ENCODE peak calls at places on chromosomes 5 and 9, in ten cellular contexts. N is DND-41, X is epithelial cell of esophagus, R is fibroblast of pulmonary artery, E is tibial artery, O is AG09309, L is retinal pigment epithelial cell, T is HL-60, Y is HepG2, U is brain microvascular endothelial cell. I is an unnamed sample.

GRCh38 chr5:141878186-141878770 is at the start of gene PCDH1:
- DNase-seq in L (no peak), Y (no peak), E (no peak), N (no peak), U (no peak), X (peak; percentile 55), T (no peak), O (no peak), R (peak; percentile 27), I (no peak)

GRCh38 chr5:33370135-33370472 is 70.7 kb upstream of the TARS1 start:
- DNase-seq in L (peak; percentile 89), U (peak; percentile 94), T (no peak), X (peak; percentile 53), E (no peak), N (no peak), Y (no peak), O (peak; percentile 94), R (peak; percentile 97), I (peak; percentile 93)

GRCh38 chr9:109355564-109356297 is 34.9 kb upstream of the EPB41L4B start:
- DNase-seq in R (no peak), X (peak; percentile 27), T (no peak), U (no peak), Y (no peak), O (no peak), L (no peak), E (no peak), N (no peak), I (no peak)

GRCh38 chr9:137459147-137459600 is at the start of gene NSMF:
- DNase-seq in N (no peak), R (peak; percentile 90), E (peak; percentile 93), U (peak; percentile 72), Y (peak; percentile 77), O (no peak), L (no peak), X (peak; percentile 90), T (peak; percentile 78), I (no peak)

GRCh38 chr9:94639996-94640376 is 668 bp upstream of the FBP1 start:
- DNase-seq in E (no peak), L (no peak), R (no peak), U (no peak), X (no peak), Y (no peak), O (no peak), T (no peak), N (no peak), I (no peak)

GRCh38 chr5:98940586-98940985 is 11.8 kb upstream of the CHD1 start:
- DNase-seq in X (no peak), U (no peak), O (no peak), T (no peak), N (no peak), Y (no peak), L (no peak), E (no peak), R (peak; percentile 57), I (no peak)

GRCh38 chr5:104431946-104432345 is 869.4 kb upstream of the NUDT12 start:
- DNase-seq in N (no peak), E (no peak), X (no peak), U (no peak), L (no peak), R (no peak), Y (no peak), T (no peak), O (no peak), I (no peak)

GRCh38 chr5:51230336-51230735 is 152.9 kb upstream of the ISL1 start:
- DNase-seq in X (no peak), E (no peak), R (no peak), N (no peak), L (no peak), U (no peak), T (no peak), O (no peak), Y (no peak), I (no peak)

GRCh38 chr9:133583586-133583985 is 25.6 kb downstream of the FAM163B start:
- DNase-seq in X (no peak), O (no peak), Y (no peak), R (no peak), L (no peak), U (no peak), N (no peak), E (no peak), T (no peak), I (no peak)

GRCh38 chr5:79056847-79057246 is 12.6 kb downstream of the DMGDH start:
- DNase-seq in U (no peak), R (no peak), O (no peak), X (no peak), E (no peak), Y (no peak), N (no peak), T (no peak), L (no peak), I (no peak)

GRCh38 chr5:38381361-38381760 is 123.0 kb downstream of the EGFLAM start:
- DNase-seq in E (no peak), O (no peak), L (no peak), Y (no peak), N (no peak), T (no peak), R (no peak), X (no peak), U (no peak), I (no peak)

GRCh38 chr5:140342287-140342686 is 4.1 kb downstream of the HBEGF start:
- DNase-seq in R (no peak), U (no peak), X (no peak), E (peak; percentile 31), N (peak; percentile 87), T (peak; percentile 66), Y (no peak), L (no peak), O (no peak), I (no peak)

GRCh38 chr5:50593681-50594080 is 72.8 kb upstream of the PARP8 start:
- DNase-seq in E (no peak), T (no peak), L (no peak), N (peak; percentile 57), X (no peak), U (no peak), O (no peak), Y (no peak), R (no peak), I (no peak)

GRCh38 chr9:93064392-93065124 is 6.1 kb downstream of the SUSD3 start:
- DNase-seq in E (no peak), X (no peak), T (peak; percentile 89), R (no peak), L (no peak), O (no peak), U (no peak), Y (no peak), N (peak; percentile 96), I (no peak)

GRCh38 chr9:13688990-13689600 is 409.6 kb upstream of the MPDZ start:
- DNase-seq in O (no peak), T (no peak), E (no peak), U (peak; percentile 21), Y (no peak), X (peak; percentile 39), L (no peak), R (peak; percentile 68), N (no peak), I (no peak)
- TF ChIP-seq CTCF in O (peak; percentile 12), T (no peak), E (peak; percentile 31), U (peak; percentile 68), Y (peak; percentile 11), X (peak; percentile 55), L (peak; percentile 65), R (peak; percentile 67), N (no peak), I (no peak)

DNA sequence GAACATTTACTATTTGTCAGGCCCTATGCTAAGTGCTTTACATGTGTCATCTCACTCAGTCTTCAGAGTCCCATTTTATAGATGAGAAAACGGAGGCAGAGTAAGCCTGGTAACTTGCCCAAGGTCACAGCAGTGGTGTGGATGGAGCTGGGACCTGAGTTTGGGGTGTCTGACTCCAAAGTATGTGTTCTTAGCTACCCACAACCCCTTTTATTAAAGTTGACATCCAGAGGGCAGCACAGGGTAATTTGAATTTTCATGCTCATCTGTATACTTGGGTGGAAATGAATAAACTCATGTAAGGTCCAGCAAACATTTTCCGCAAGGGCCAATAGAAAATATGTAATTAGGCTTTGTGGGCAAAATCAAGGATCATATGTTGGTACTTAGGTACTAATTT is 93.4 kb upstream of the SLC25A48 start:
- DNase-seq in L (no peak), Y (no peak), X (no peak), T (no peak), N (no peak), E (no peak), O (no peak), U (no peak), R (no peak), I (no peak)
- H3K4me3 ChIP-seq in L (no peak overlapping the region), Y (no peak overlapping the region), X (no peak overlapping the region), T (no peak overlapping the region), N (no peak overlapping the region), E (no peak overlapping the region), O (no peak overlapping the region), U (no peak overlapping the region), R (no peak overlapping the region), I (no peak overlapping the region)

GRCh38 chr5:107104774-107105050 is 566.0 kb downstream of the EFNA5 start:
- DNase-seq in X (peak; percentile 11), O (no peak), Y (no peak), N (no peak), L (no peak), T (no peak), U (no peak), E (no peak), R (peak; percentile 30), I (no peak)
- TF ChIP-seq CTCF in X (peak; percentile 25), O (peak; percentile 15), Y (peak; percentile 46), N (no peak), L (peak; percentile 14), T (no peak), U (peak; percentile 21), E (no peak), R (peak; percentile 27), I (no peak)

GRCh38 chr9:131610231-131610761 is 65.0 kb downstream of the PRRT1B start:
- DNase-seq in R (peak; percentile 87), Y (no peak), T (no peak), X (no peak), L (no peak), U (no peak), O (peak; percentile 77), N (no peak), E (peak; percentile 79), I (peak; percentile 31)

GRCh38 chr9:131606896-131607567 is 61.7 kb downstream of the PRRT1B start:
- DNase-seq in R (no peak), X (no peak), T (no peak), Y (peak; percentile 53), E (no peak), L (no peak), N (no peak), U (no peak), O (no peak), I (no peak)

GRCh38 chr9:131608469-131609115 is 63.3 kb downstream of the PRRT1B start:
- DNase-seq in L (peak; percentile 66), U (peak; percentile 83), O (peak; percentile 34), E (peak; percentile 71), Y (peak; percentile 75), X (peak; percentile 91), N (no peak), T (no peak), R (peak; percentile 90), I (peak; percentile 54)

GRCh38 chr9:131607591-131607990 is 62.3 kb downstream of the PRRT1B start:
- DNase-seq in Y (no peak), N (no peak), T (no peak), X (no peak), E (no peak), U (no peak), O (no peak), R (no peak), L (no peak), I (no peak)

GRCh38 chr9:131609116-131609830 is 64.0 kb downstream of the PRRT1B start:
- DNase-seq in T (no peak), R (peak; percentile 48), X (peak; percentile 69), Y (no peak), O (peak; percentile 38), N (no peak), L (peak; percentile 47), E (peak; percentile 54), U (peak; percentile 32), I (peak; percentile 19)
- H3K4me3 ChIP-seq in T (no peak overlapping the region), R (no peak overlapping the region), X (no peak overlapping the region), Y (no peak overlapping the region), O (no peak overlapping the region), N (no peak overlapping the region), L (peak overlapping the region; percentile 22), E (peak overlapping the region; percentile 6), U (no peak overlapping the region), I (peak overlapping the region; percentile 15)